ENCODE peak calls at places on chromosomes 11 and 22, in six cellular contexts. One of them, this sample, is unnamed. For H3K9me3, the result is how much of the 10 kb centered on the place peaks cover.

GRCh38 chr22:19914201-19914943 is 27.2 kb upstream of the COMT start:
- DNase-seq in fibroblast of lung: no peak
- DNase-seq in OCI-LY7: no peak
- DNase-seq in neural progenitor cell: no peak
- DNase-seq in left ventricle myocardium inferior: no peak
- DNase-seq in ovary: no peak
- DNase-seq in this sample: no peak

GRCh38 chr11:126969865-126970479 is 30.6 kb downstream of the KIRREL3 start:
- DNase-seq in ovary: no peak
- DNase-seq in left ventricle myocardium inferior: no peak
- DNase-seq in fibroblast of lung: peak
- DNase-seq in neural progenitor cell: peak
- DNase-seq in OCI-LY7: no peak
- DNase-seq in this sample: no peak

GRCh38 chr11:57480409-57481137 is 20.2 kb downstream of the RTN4RL2 start:
- DNase-seq in neural progenitor cell: peak
- DNase-seq in ovary: peak
- DNase-seq in left ventricle myocardium inferior: peak
- DNase-seq in OCI-LY7: peak
- DNase-seq in fibroblast of lung: no peak
- DNase-seq in this sample: peak

GRCh38 chr11:2138075-2138435 is 1.1 kb downstream of the IGF2 start:
- DNase-seq in neural progenitor cell: peak
- DNase-seq in ovary: no peak
- DNase-seq in left ventricle myocardium inferior: no peak
- DNase-seq in fibroblast of lung: no peak
- DNase-seq in OCI-LY7: no peak
- DNase-seq in this sample: no peak

GRCh38 chr11:31641477-31642062 is 132.0 kb downstream of the ELP4 start:
- DNase-seq in fibroblast of lung: peak
- DNase-seq in OCI-LY7: peak
- DNase-seq in ovary: no peak
- DNase-seq in left ventricle myocardium inferior: no peak
- DNase-seq in neural progenitor cell: peak
- DNase-seq in this sample: no peak

GRCh38 chr22:38080847-38081635 is 2.9 kb downstream of the SLC16A8 start:
- DNase-seq in OCI-LY7: no peak
- DNase-seq in fibroblast of lung: peak
- DNase-seq in ovary: no peak
- DNase-seq in left ventricle myocardium inferior: peak
- DNase-seq in neural progenitor cell: peak
- DNase-seq in this sample: no peak

GRCh38 chr11:31474083-31474482 is 35.3 kb downstream of the IMMP1L start:
- DNase-seq in left ventricle myocardium inferior: no peak
- DNase-seq in OCI-LY7: no peak
- DNase-seq in ovary: no peak
- DNase-seq in fibroblast of lung: no peak
- DNase-seq in neural progenitor cell: no peak
- DNase-seq in this sample: no peak

GRCh38 chr11:95459268-95460040 is 228.5 kb upstream of the SESN3 start:
- DNase-seq in ovary: no peak
- DNase-seq in neural progenitor cell: no peak
- DNase-seq in fibroblast of lung: peak
- DNase-seq in left ventricle myocardium inferior: no peak
- DNase-seq in OCI-LY7: no peak
- DNase-seq in this sample: no peak

GRCh38 chr11:120746395-120746794 is 234.8 kb downstream of the GRIK4 start:
- DNase-seq in OCI-LY7: no peak
- DNase-seq in neural progenitor cell: peak
- DNase-seq in left ventricle myocardium inferior: no peak
- DNase-seq in fibroblast of lung: no peak
- DNase-seq in ovary: no peak
- DNase-seq in this sample: no peak

GRCh38 chr22:25219211-25219689 is at the start of gene CRYBB2:
- DNase-seq in ovary: no peak
- DNase-seq in neural progenitor cell: no peak
- DNase-seq in left ventricle myocardium inferior: no peak
- DNase-seq in fibroblast of lung: no peak
- DNase-seq in OCI-LY7: no peak
- DNase-seq in this sample: no peak

GRCh38 chr22:47434336-47435203 is 672.1 kb downstream of the TBC1D22A start:
- DNase-seq in OCI-LY7: no peak
- DNase-seq in fibroblast of lung: no peak
- DNase-seq in neural progenitor cell: no peak
- DNase-seq in left ventricle myocardium inferior: no peak
- DNase-seq in ovary: no peak
- DNase-seq in this sample: no peak

GRCh38 chr11:128936546-128937275 is 6.0 kb downstream of the TP53AIP1 start:
- DNase-seq in OCI-LY7: no peak
- DNase-seq in fibroblast of lung: peak
- DNase-seq in neural progenitor cell: peak
- DNase-seq in left ventricle myocardium inferior: no peak
- DNase-seq in ovary: no peak
- DNase-seq in this sample: no peak

GRCh38 chr22:31532060-31532459 is 35.7 kb downstream of the SFI1 start:
- DNase-seq in ovary: no peak
- DNase-seq in OCI-LY7: no peak
- DNase-seq in neural progenitor cell: no peak
- DNase-seq in left ventricle myocardium inferior: no peak
- DNase-seq in fibroblast of lung: peak
- DNase-seq in this sample: no peak

GRCh38 chr11:131898872-131899400 is 528.5 kb downstream of the NTM start:
- DNase-seq in neural progenitor cell: no peak
- DNase-seq in OCI-LY7: no peak
- DNase-seq in ovary: no peak
- DNase-seq in left ventricle myocardium inferior: no peak
- DNase-seq in fibroblast of lung: no peak
- DNase-seq in this sample: no peak

GRCh38 chr11:67250059-67251043 is 15.9 kb upstream of the GRK2 start:
- DNase-seq in ovary: no peak
- DNase-seq in left ventricle myocardium inferior: no peak
- DNase-seq in neural progenitor cell: no peak
- DNase-seq in OCI-LY7: no peak
- DNase-seq in fibroblast of lung: no peak
- DNase-seq in this sample: no peak

GRCh38 chr22:23834830-23835772 is 3.7 kb downstream of the DERL3 start:
- DNase-seq in fibroblast of lung: no peak
- DNase-seq in neural progenitor cell: no peak
- DNase-seq in left ventricle myocardium inferior: peak
- DNase-seq in ovary: peak
- DNase-seq in OCI-LY7: no peak
- DNase-seq in this sample: no peak

GRCh38 chr22:36253523-36254490 is 874 bp downstream of the APOL1 start:
- DNase-seq in OCI-LY7: no peak
- DNase-seq in left ventricle myocardium inferior: no peak
- DNase-seq in fibroblast of lung: no peak
- DNase-seq in neural progenitor cell: no peak
- DNase-seq in ovary: peak
- DNase-seq in this sample: no peak
- H3K27ac ChIP-seq in OCI-LY7: no peak
- H3K27ac ChIP-seq in left ventricle myocardium inferior: peak
- H3K27ac ChIP-seq in fibroblast of lung: peak
- H3K27ac ChIP-seq in neural progenitor cell: no peak
- H3K27ac ChIP-seq in ovary: peak
- H3K27ac ChIP-seq in this sample: peak

GRCh38 chr11:82859746-82860145 is 40.5 kb downstream of the PRCP start:
- DNase-seq in fibroblast of lung: no peak
- DNase-seq in neural progenitor cell: no peak
- DNase-seq in left ventricle myocardium inferior: no peak
- DNase-seq in ovary: no peak
- DNase-seq in OCI-LY7: no peak
- DNase-seq in this sample: no peak

GRCh38 chr11:82857145-82857544 is 43.1 kb downstream of the PRCP start:
- DNase-seq in fibroblast of lung: no peak
- DNase-seq in OCI-LY7: no peak
- DNase-seq in neural progenitor cell: no peak
- DNase-seq in ovary: no peak
- DNase-seq in left ventricle myocardium inferior: no peak
- DNase-seq in this sample: no peak

GRCh38 chr11:82858556-82859091 is 41.6 kb downstream of the PRCP start:
- DNase-seq in OCI-LY7: no peak
- DNase-seq in ovary: no peak
- DNase-seq in left ventricle myocardium inferior: no peak
- DNase-seq in fibroblast of lung: peak
- DNase-seq in neural progenitor cell: no peak
- DNase-seq in this sample: no peak

GRCh38 chr11:82855616-82856015 is 44.6 kb downstream of the PRCP start:
- DNase-seq in neural progenitor cell: no peak
- DNase-seq in left ventricle myocardium inferior: no peak
- DNase-seq in ovary: no peak
- DNase-seq in fibroblast of lung: peak
- DNase-seq in OCI-LY7: no peak
- DNase-seq in this sample: no peak

DNA sequence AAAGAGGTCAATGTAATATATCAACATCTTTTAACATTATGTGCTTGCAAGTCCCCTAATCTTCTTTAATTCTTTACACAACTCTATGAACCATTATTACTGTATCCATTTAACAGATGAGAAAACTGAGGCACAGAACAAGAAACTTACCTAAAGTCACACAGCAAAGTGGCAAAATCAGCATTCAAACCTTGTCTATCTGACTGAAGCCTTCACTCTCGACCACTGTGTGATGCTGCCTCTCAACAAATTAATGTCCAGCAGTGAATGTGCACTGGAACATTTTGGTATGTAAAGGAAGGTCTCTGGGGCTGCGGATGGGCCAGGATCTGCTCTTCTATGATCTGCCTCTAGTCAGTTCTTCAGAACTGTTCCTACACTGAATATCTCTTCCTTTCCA is 42.1 kb downstream of the PRCP start:
- DNase-seq in neural progenitor cell: no peak
- DNase-seq in ovary: no peak
- DNase-seq in OCI-LY7: no peak
- DNase-seq in left ventricle myocardium inferior: no peak
- DNase-seq in fibroblast of lung: no peak
- DNase-seq in this sample: no peak
- TF ChIP-seq CTCF in neural progenitor cell: no peak
- TF ChIP-seq CTCF in ovary: no peak
- TF ChIP-seq CTCF in OCI-LY7: no peak
- TF ChIP-seq CTCF in left ventricle myocardium inferior: no peak
- TF ChIP-seq CTCF in fibroblast of lung: no peak
- TF ChIP-seq CTCF in this sample: no peak

GRCh38 chr11:55054723-55055122 is 207.2 kb upstream of the TRIM48 start:
- DNase-seq in fibroblast of lung: no peak
- DNase-seq in left ventricle myocardium inferior: no peak
- DNase-seq in ovary: no peak
- DNase-seq in OCI-LY7: no peak
- DNase-seq in neural progenitor cell: no peak
- DNase-seq in this sample: no peak
- H3K9me3 ChIP-seq in fibroblast of lung: under half
- H3K9me3 ChIP-seq in left ventricle myocardium inferior: half or more
- H3K9me3 ChIP-seq in ovary: under half
- H3K9me3 ChIP-seq in OCI-LY7: under half
- H3K9me3 ChIP-seq in neural progenitor cell: half or more
- H3K9me3 ChIP-seq in this sample: under half

GRCh38 chr11:33932721-33933120 is 40.8 kb upstream of the LMO2 start:
- DNase-seq in OCI-LY7: no peak
- DNase-seq in neural progenitor cell: no peak
- DNase-seq in ovary: no peak
- DNase-seq in left ventricle myocardium inferior: no peak
- DNase-seq in fibroblast of lung: no peak
- DNase-seq in this sample: no peak
- H3K27ac ChIP-seq in OCI-LY7: no peak
- H3K27ac ChIP-seq in neural progenitor cell: no peak
- H3K27ac ChIP-seq in ovary: no peak
- H3K27ac ChIP-seq in left ventricle myocardium inferior: no peak
- H3K27ac ChIP-seq in fibroblast of lung: no peak
- H3K27ac ChIP-seq in this sample: no peak

This sample was measured in CD8-positive, alpha-beta T cell.